ENCODE peak calls at places on chromosomes 6 and 20, in six cellular contexts. L is stimulated activated CD4-positive, alpha-beta T cell treated with anti-CD3 and anti-CD28 coated beads, Interleukin-1b, Interleukin-23, amount 100 ng/mL, for 4 hours; M is activated T-cell treated with anti-CD3 and anti-CD28 coated beads, Interleukin-2, amount 50 U/mL, for 4 hours; A is heart left ventricle; F is HFFc6; O is ovary. G is an unnamed sample.

GRCh38 chr20:13101701-13102100 is 92.9 kb downstream of the SPTLC3 start:
- DNase-seq in L (no peak), O (no peak), A (no peak), M (no peak), F (no peak), G (no peak)

GRCh38 chr20:29689411-29690225 is 1567.8 kb upstream of the DEFB115 start:
- DNase-seq in L (peak; percentile 24), F (no peak), M (peak; percentile 11), O (no peak), A (peak; percentile 70), G (no peak)

GRCh38 chr6:45681860-45682488 is 304.2 kb upstream of the SUPT3H start:
- DNase-seq in F (peak; percentile 47), L (no peak), A (no peak), M (no peak), O (no peak), G (no peak)

GRCh38 chr20:33165416-33166055 is 2.4 kb upstream of the BPIFA2 start:
- DNase-seq in A (no peak), L (no peak), F (no peak), O (no peak), M (no peak), G (no peak)

GRCh38 chr6:167827588-167828324 is 1.0 kb downstream of the AFDN start:
- DNase-seq in A (peak; percentile 72), F (peak; percentile 17), O (peak; percentile 70), M (peak; percentile 21), L (no peak), G (peak; percentile 45)

GRCh38 chr6:17493286-17493685 is 99.9 kb downstream of the CAP2 start:
- DNase-seq in L (no peak), A (no peak), O (no peak), M (no peak), F (peak; percentile 56), G (no peak)

GRCh38 chr20:10634683-10635411 is 39.0 kb downstream of the JAG1 start:
- DNase-seq in A (no peak), M (no peak), L (no peak), F (peak; percentile 84), O (no peak), G (no peak)

GRCh38 chr20:62361799-62362589 is 5.1 kb downstream of the LAMA5 start:
- DNase-seq in O (peak; percentile 35), A (peak; percentile 64), L (no peak), M (no peak), F (no peak), G (peak; percentile 69)

GRCh38 chr20:48728042-48728837 is 99.6 kb downstream of the PREX1 start:
- DNase-seq in L (no peak), A (no peak), O (no peak), F (no peak), M (no peak), G (no peak)

GRCh38 chr6:166958926-166959861 is 2.8 kb upstream of the RNASET2 start:
- DNase-seq in A (no peak), L (no peak), O (no peak), F (no peak), M (no peak), G (no peak)

GRCh38 chr6:156280131-156280530 is 497.0 kb upstream of the ARID1B start:
- DNase-seq in L (no peak), A (no peak), M (no peak), F (no peak), O (no peak), G (no peak)

GRCh38 chr6:136967874-136968752 is 46.0 kb downstream of the SLC35D3 start:
- DNase-seq in M (peak; percentile 40), L (peak; percentile 47), F (peak; percentile 65), O (peak; percentile 58), A (peak; percentile 70), G (peak; percentile 51)

GRCh38 chr6:43723737-43724295 is 36.2 kb upstream of the MRPS18A start:
- DNase-seq in F (no peak), A (peak; percentile 72), M (peak; percentile 61), L (peak; percentile 58), O (peak; percentile 48), G (peak; percentile 55)

GRCh38 chr6:108846628-108847027 is 1.6 kb upstream of the ARMC2 start:
- DNase-seq in O (no peak), L (no peak), A (no peak), F (no peak), M (no peak), G (no peak)

GRCh38 chr6:44012078-44012493 is 115.2 kb downstream of the MRPL14 start:
- DNase-seq in L (no peak), A (no peak), M (no peak), O (no peak), F (peak; percentile 91), G (no peak)

GRCh38 chr6:140779341-140779740 is 1353.4 kb upstream of the GJE1 start:
- DNase-seq in A (no peak), M (no peak), L (no peak), F (peak; percentile 41), O (no peak), G (no peak)

GRCh38 chr6:158642097-158642601 is 2.4 kb downstream of the DYNLT1 start:
- DNase-seq in F (peak; percentile 96), L (no peak), M (no peak), O (no peak), A (no peak), G (no peak)

GRCh38 chr20:45872626-45873025 is 8.4 kb upstream of the ZSWIM1 start:
- DNase-seq in F (no peak), M (no peak), O (no peak), L (no peak), A (no peak), G (no peak)

GRCh38 chr20:1965520-1966278 is 28.2 kb downstream of the PDYN start:
- DNase-seq in L (peak; percentile 93), O (peak; percentile 78), F (peak; percentile 39), A (peak; percentile 84), M (peak; percentile 81), G (peak; percentile 76)

GRCh38 chr20:54065601-54066038 is 4.8 kb downstream of the BCAS1 start:
- DNase-seq in O (no peak), A (no peak), F (no peak), L (no peak), M (no peak), G (no peak)

GRCh38 chr6:38517005-38517404 is 122.7 kb downstream of the BTBD9 start:
- DNase-seq in L (no peak), M (no peak), A (no peak), O (no peak), F (peak; percentile 22), G (no peak)

GRCh38 chr20:53611449-53611894 is 17.8 kb upstream of the ZNF217 start:
- DNase-seq in O (peak; percentile 16), F (peak; percentile 96), A (no peak), L (no peak), M (no peak), G (no peak)

GRCh38 chr6:160967833-160968232 is 23.7 kb upstream of the MAP3K4 start:
- DNase-seq in L (no peak), F (no peak), O (no peak), M (no peak), A (no peak), G (no peak)

GRCh38 chr6:133055527-133055966 is 185.6 kb upstream of the EYA4 start:
- DNase-seq in L (no peak), A (no peak), M (no peak), F (no peak), O (no peak), G (no peak)

GRCh38 chr6:49409951-49410542 is 53.0 kb downstream of the MMUT start:
- DNase-seq in M (peak; percentile 40), L (peak; percentile 44), O (peak; percentile 26), A (no peak), F (peak; percentile 67), G (peak; percentile 55)

GRCh38 chr6:34143196-34143883 is 2.5 kb downstream of the GRM4 start:
- DNase-seq in A (peak; percentile 34), O (no peak), M (no peak), L (no peak), F (no peak), G (no peak)

GRCh38 chr6:45949256-45949655 is 66.4 kb downstream of the CLIC5 start:
- DNase-seq in L (no peak), F (no peak), M (no peak), A (no peak), O (no peak), G (no peak)

GRCh38 chr20:36917240-36917639 is 34.3 kb downstream of the SAMHD1 start:
- DNase-seq in L (no peak), M (no peak), F (no peak), A (no peak), O (no peak), G (no peak)

GRCh38 chr6:73728548-73729205 is 32.7 kb downstream of the CD109 start:
- DNase-seq in O (no peak), F (no peak), L (no peak), A (no peak), M (no peak), G (no peak)

GRCh38 chr6:4243237-4243636 is 107.9 kb upstream of the ECI2 start:
- DNase-seq in O (no peak), F (no peak), A (no peak), L (no peak), M (no peak), G (no peak)

GRCh38 chr6:37083243-37084138 is 78.0 kb downstream of the FGD2 start:
- DNase-seq in L (no peak), A (peak; percentile 86), F (peak; percentile 48), O (peak; percentile 86), M (no peak), G (no peak)

GRCh38 chr6:21592953-21593352 is 598 bp upstream of the SOX4 start:
- DNase-seq in L (no peak), F (no peak), O (no peak), A (no peak), M (no peak), G (no peak)

GRCh38 chr20:4406627-4407026 is 315.1 kb upstream of the PRND start:
- DNase-seq in M (no peak), A (no peak), O (no peak), L (no peak), F (peak; percentile 77), G (no peak)